ENCODE peak calls at places on chromosomes 6 and 20, in ten cellular contexts. One of them, this sample, is unnamed.

GRCh38 chr6:133326584-133326983 is 85.4 kb downstream of the EYA4 start:
- DNase-seq in uterus: no peak
- DNase-seq in AG09309: no peak
- DNase-seq in CD4-positive, alpha-beta T cell: no peak
- DNase-seq in psoas muscle: no peak
- DNase-seq in astrocyte of the spinal cord: no peak
- DNase-seq in hepatocyte: no peak
- DNase-seq in cardiac muscle cell: no peak
- DNase-seq in AG04450: no peak
- DNase-seq in astrocyte: no peak
- DNase-seq in this sample: no peak

GRCh38 chr20:44454301-44454963 is 21.2 kb upstream of the TTPAL start:
- DNase-seq in CD4-positive, alpha-beta T cell: no peak
- DNase-seq in astrocyte of the spinal cord: no peak
- DNase-seq in cardiac muscle cell: no peak
- DNase-seq in astrocyte: no peak
- DNase-seq in uterus: no peak
- DNase-seq in AG04450: no peak
- DNase-seq in hepatocyte: no peak
- DNase-seq in psoas muscle: no peak
- DNase-seq in AG09309: no peak
- DNase-seq in this sample: no peak

GRCh38 chr6:139567095-139567494 is 192.6 kb upstream of the CITED2 start:
- DNase-seq in AG04450: no peak
- DNase-seq in hepatocyte: no peak
- DNase-seq in uterus: no peak
- DNase-seq in CD4-positive, alpha-beta T cell: no peak
- DNase-seq in AG09309: no peak
- DNase-seq in astrocyte of the spinal cord: peak
- DNase-seq in psoas muscle: no peak
- DNase-seq in cardiac muscle cell: no peak
- DNase-seq in astrocyte: no peak
- DNase-seq in this sample: no peak

GRCh38 chr6:25418463-25419052 is 139.4 kb downstream of the CARMIL1 start:
- DNase-seq in hepatocyte: no peak
- DNase-seq in astrocyte: peak
- DNase-seq in AG09309: no peak
- DNase-seq in cardiac muscle cell: no peak
- DNase-seq in AG04450: no peak
- DNase-seq in uterus: no peak
- DNase-seq in psoas muscle: no peak
- DNase-seq in astrocyte of the spinal cord: no peak
- DNase-seq in CD4-positive, alpha-beta T cell: no peak
- DNase-seq in this sample: no peak

GRCh38 chr20:11867286-11867921 is 50.3 kb upstream of the BTBD3 start:
- DNase-seq in AG04450: no peak
- DNase-seq in uterus: no peak
- DNase-seq in CD4-positive, alpha-beta T cell: no peak
- DNase-seq in hepatocyte: no peak
- DNase-seq in astrocyte of the spinal cord: no peak
- DNase-seq in AG09309: no peak
- DNase-seq in astrocyte: no peak
- DNase-seq in cardiac muscle cell: no peak
- DNase-seq in psoas muscle: no peak
- DNase-seq in this sample: no peak

GRCh38 chr6:149331043-149331807 is 13.7 kb downstream of the TAB2 start:
- DNase-seq in astrocyte: no peak
- DNase-seq in uterus: no peak
- DNase-seq in CD4-positive, alpha-beta T cell: no peak
- DNase-seq in psoas muscle: no peak
- DNase-seq in hepatocyte: no peak
- DNase-seq in astrocyte of the spinal cord: peak
- DNase-seq in AG09309: no peak
- DNase-seq in cardiac muscle cell: no peak
- DNase-seq in AG04450: no peak
- DNase-seq in this sample: no peak

GRCh38 chr6:155158044-155158843 is 105.6 kb upstream of the CLDN20 start:
- DNase-seq in AG09309: no peak
- DNase-seq in astrocyte: peak
- DNase-seq in psoas muscle: no peak
- DNase-seq in astrocyte of the spinal cord: peak
- DNase-seq in hepatocyte: no peak
- DNase-seq in AG04450: no peak
- DNase-seq in uterus: no peak
- DNase-seq in cardiac muscle cell: no peak
- DNase-seq in CD4-positive, alpha-beta T cell: no peak
- DNase-seq in this sample: no peak

GRCh38 chr20:25738198-25738597 is 41.5 kb upstream of the ZNF337 start:
- DNase-seq in astrocyte: peak
- DNase-seq in hepatocyte: no peak
- DNase-seq in astrocyte of the spinal cord: peak
- DNase-seq in AG04450: no peak
- DNase-seq in cardiac muscle cell: no peak
- DNase-seq in AG09309: peak
- DNase-seq in CD4-positive, alpha-beta T cell: no peak
- DNase-seq in psoas muscle: no peak
- DNase-seq in uterus: no peak
- DNase-seq in this sample: no peak

GRCh38 chr6:74491844-74492374 is 713.9 kb downstream of the COL12A1 start:
- DNase-seq in astrocyte of the spinal cord: no peak
- DNase-seq in psoas muscle: no peak
- DNase-seq in hepatocyte: no peak
- DNase-seq in astrocyte: no peak
- DNase-seq in uterus: no peak
- DNase-seq in AG09309: no peak
- DNase-seq in cardiac muscle cell: no peak
- DNase-seq in AG04450: no peak
- DNase-seq in CD4-positive, alpha-beta T cell: no peak
- DNase-seq in this sample: no peak

GRCh38 chr6:121436966-121437756 is 1.7 kb downstream of the GJA1 start:
- DNase-seq in hepatocyte: peak
- DNase-seq in uterus: peak
- DNase-seq in cardiac muscle cell: peak
- DNase-seq in astrocyte of the spinal cord: peak
- DNase-seq in AG09309: no peak
- DNase-seq in CD4-positive, alpha-beta T cell: no peak
- DNase-seq in astrocyte: peak
- DNase-seq in psoas muscle: peak
- DNase-seq in AG04450: peak
- DNase-seq in this sample: peak

GRCh38 chr6:5632348-5632935 is 371.1 kb downstream of the FARS2 start:
- DNase-seq in cardiac muscle cell: no peak
- DNase-seq in CD4-positive, alpha-beta T cell: no peak
- DNase-seq in uterus: no peak
- DNase-seq in AG04450: no peak
- DNase-seq in hepatocyte: no peak
- DNase-seq in astrocyte: no peak
- DNase-seq in psoas muscle: no peak
- DNase-seq in AG09309: no peak
- DNase-seq in astrocyte of the spinal cord: no peak
- DNase-seq in this sample: no peak

GRCh38 chr20:49811825-49812462 is 684 bp upstream of the SLC9A8 start:
- DNase-seq in AG04450: no peak
- DNase-seq in astrocyte of the spinal cord: peak
- DNase-seq in cardiac muscle cell: no peak
- DNase-seq in uterus: no peak
- DNase-seq in CD4-positive, alpha-beta T cell: no peak
- DNase-seq in psoas muscle: no peak
- DNase-seq in astrocyte: peak
- DNase-seq in hepatocyte: peak
- DNase-seq in AG09309: no peak
- DNase-seq in this sample: no peak

GRCh38 chr6:106527979-106528378 is 101.3 kb downstream of the RTN4IP1 start:
- DNase-seq in psoas muscle: no peak
- DNase-seq in AG04450: peak
- DNase-seq in cardiac muscle cell: no peak
- DNase-seq in uterus: no peak
- DNase-seq in astrocyte of the spinal cord: peak
- DNase-seq in CD4-positive, alpha-beta T cell: no peak
- DNase-seq in hepatocyte: no peak
- DNase-seq in astrocyte: peak
- DNase-seq in AG09309: peak
- DNase-seq in this sample: no peak

GRCh38 chr20:61499859-61500258 is 247.8 kb downstream of the CDH4 start:
- DNase-seq in astrocyte of the spinal cord: peak
- DNase-seq in psoas muscle: no peak
- DNase-seq in AG04450: no peak
- DNase-seq in uterus: no peak
- DNase-seq in AG09309: no peak
- DNase-seq in astrocyte: peak
- DNase-seq in CD4-positive, alpha-beta T cell: no peak
- DNase-seq in cardiac muscle cell: no peak
- DNase-seq in hepatocyte: peak
- DNase-seq in this sample: no peak

DNA sequence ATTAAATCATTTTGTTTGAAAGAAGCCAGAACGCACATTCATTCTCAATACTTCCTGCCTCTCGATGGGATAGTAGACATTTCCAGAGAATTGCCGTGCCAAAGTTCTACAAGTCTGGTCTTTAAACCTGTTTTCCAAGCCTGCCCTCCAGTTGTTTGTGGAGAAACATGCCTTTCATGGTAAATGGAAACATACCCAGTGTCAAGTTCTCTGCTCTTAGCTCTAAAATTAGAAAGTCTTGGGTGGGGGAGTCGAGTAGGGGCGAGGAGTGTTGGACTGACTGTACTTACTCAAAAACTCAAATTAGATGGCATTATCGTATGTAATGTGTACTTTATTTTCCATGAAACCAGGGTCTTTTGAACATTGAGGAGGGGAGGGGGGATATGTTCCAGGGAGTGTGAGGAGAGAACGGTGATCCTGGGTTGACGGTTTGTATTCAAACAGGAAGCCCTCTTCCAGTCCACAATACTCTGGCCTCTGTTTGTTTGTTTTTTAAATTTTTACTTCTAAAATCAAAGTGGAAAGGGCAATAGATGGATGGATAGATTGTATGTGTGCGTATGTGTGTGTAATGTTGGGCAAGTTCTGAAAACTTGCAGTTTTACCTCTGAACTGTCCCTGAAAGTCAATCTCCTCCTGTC is 106.8 kb upstream of the ARMC2 start:
- DNase-seq in CD4-positive, alpha-beta T cell: no peak
- DNase-seq in uterus: no peak
- DNase-seq in astrocyte of the spinal cord: no peak
- DNase-seq in hepatocyte: no peak
- DNase-seq in AG04450: no peak
- DNase-seq in cardiac muscle cell: no peak
- DNase-seq in psoas muscle: no peak
- DNase-seq in AG09309: no peak
- DNase-seq in astrocyte: no peak
- DNase-seq in this sample: no peak
- TF ChIP-seq CTCF in CD4-positive, alpha-beta T cell: no peak
- TF ChIP-seq CTCF in uterus: no peak
- TF ChIP-seq CTCF in astrocyte of the spinal cord: no peak
- TF ChIP-seq CTCF in hepatocyte: no peak
- TF ChIP-seq CTCF in AG04450: no peak
- TF ChIP-seq CTCF in cardiac muscle cell: no peak
- TF ChIP-seq CTCF in psoas muscle: no peak
- TF ChIP-seq CTCF in AG09309: no peak
- TF ChIP-seq CTCF in astrocyte: no peak
- TF ChIP-seq CTCF in this sample: no peak

GRCh38 chr20:14821251-14821650 is 483.8 kb upstream of the FLRT3 start:
- DNase-seq in AG09309: no peak
- DNase-seq in hepatocyte: no peak
- DNase-seq in astrocyte: no peak
- DNase-seq in uterus: no peak
- DNase-seq in astrocyte of the spinal cord: no peak
- DNase-seq in cardiac muscle cell: no peak
- DNase-seq in CD4-positive, alpha-beta T cell: no peak
- DNase-seq in AG04450: no peak
- DNase-seq in psoas muscle: no peak
- DNase-seq in this sample: no peak
- TF ChIP-seq CTCF in AG09309: no peak
- TF ChIP-seq CTCF in hepatocyte: no peak
- TF ChIP-seq CTCF in astrocyte: no peak
- TF ChIP-seq CTCF in uterus: no peak
- TF ChIP-seq CTCF in astrocyte of the spinal cord: no peak
- TF ChIP-seq CTCF in cardiac muscle cell: no peak
- TF ChIP-seq CTCF in CD4-positive, alpha-beta T cell: no peak
- TF ChIP-seq CTCF in AG04450: no peak
- TF ChIP-seq CTCF in psoas muscle: no peak
- TF ChIP-seq CTCF in this sample: no peak

GRCh38 chr6:119542037-119542436 is 192.5 kb upstream of the MAN1A1 start:
- DNase-seq in astrocyte: no peak
- DNase-seq in AG09309: no peak
- DNase-seq in astrocyte of the spinal cord: no peak
- DNase-seq in psoas muscle: no peak
- DNase-seq in uterus: no peak
- DNase-seq in CD4-positive, alpha-beta T cell: no peak
- DNase-seq in cardiac muscle cell: no peak
- DNase-seq in hepatocyte: no peak
- DNase-seq in AG04450: no peak
- DNase-seq in this sample: no peak

GRCh38 chr6:119536666-119537065 is 187.1 kb upstream of the MAN1A1 start:
- DNase-seq in CD4-positive, alpha-beta T cell: no peak
- DNase-seq in cardiac muscle cell: no peak
- DNase-seq in astrocyte of the spinal cord: no peak
- DNase-seq in astrocyte: no peak
- DNase-seq in psoas muscle: no peak
- DNase-seq in hepatocyte: no peak
- DNase-seq in AG09309: no peak
- DNase-seq in AG04450: no peak
- DNase-seq in uterus: no peak
- DNase-seq in this sample: no peak

GRCh38 chr6:119540417-119540816 is 190.9 kb upstream of the MAN1A1 start:
- DNase-seq in uterus: peak
- DNase-seq in AG09309: no peak
- DNase-seq in CD4-positive, alpha-beta T cell: no peak
- DNase-seq in psoas muscle: no peak
- DNase-seq in hepatocyte: no peak
- DNase-seq in astrocyte: no peak
- DNase-seq in astrocyte of the spinal cord: no peak
- DNase-seq in cardiac muscle cell: no peak
- DNase-seq in AG04450: no peak
- DNase-seq in this sample: no peak

GRCh38 chr6:119541132-119541905 is 191.8 kb upstream of the MAN1A1 start:
- DNase-seq in cardiac muscle cell: no peak
- DNase-seq in psoas muscle: no peak
- DNase-seq in astrocyte: peak
- DNase-seq in AG04450: peak
- DNase-seq in hepatocyte: peak
- DNase-seq in astrocyte of the spinal cord: peak
- DNase-seq in AG09309: peak
- DNase-seq in CD4-positive, alpha-beta T cell: no peak
- DNase-seq in uterus: no peak
- DNase-seq in this sample: no peak

GRCh38 chr6:119539066-119539746 is 189.6 kb upstream of the MAN1A1 start:
- DNase-seq in cardiac muscle cell: no peak
- DNase-seq in AG09309: no peak
- DNase-seq in CD4-positive, alpha-beta T cell: no peak
- DNase-seq in hepatocyte: no peak
- DNase-seq in psoas muscle: no peak
- DNase-seq in astrocyte: no peak
- DNase-seq in uterus: no peak
- DNase-seq in AG04450: no peak
- DNase-seq in astrocyte of the spinal cord: no peak
- DNase-seq in this sample: no peak
- TF ChIP-seq CTCF in cardiac muscle cell: no peak
- TF ChIP-seq CTCF in AG09309: no peak
- TF ChIP-seq CTCF in CD4-positive, alpha-beta T cell: no peak
- TF ChIP-seq CTCF in hepatocyte: peak
- TF ChIP-seq CTCF in psoas muscle: no peak
- TF ChIP-seq CTCF in astrocyte: no peak
- TF ChIP-seq CTCF in uterus: no peak
- TF ChIP-seq CTCF in AG04450: no peak
- TF ChIP-seq CTCF in astrocyte of the spinal cord: no peak
- TF ChIP-seq CTCF in this sample: no peak

GRCh38 chr6:13454286-13455221 is 32.8 kb downstream of the GFOD1 start:
- DNase-seq in astrocyte: peak
- DNase-seq in astrocyte of the spinal cord: peak
- DNase-seq in uterus: peak
- DNase-seq in CD4-positive, alpha-beta T cell: peak
- DNase-seq in AG04450: peak
- DNase-seq in psoas muscle: peak
- DNase-seq in cardiac muscle cell: no peak
- DNase-seq in AG09309: no peak
- DNase-seq in hepatocyte: no peak
- DNase-seq in this sample: no peak
- TF ChIP-seq CTCF in astrocyte: no peak
- TF ChIP-seq CTCF in astrocyte of the spinal cord: no peak
- TF ChIP-seq CTCF in uterus: no peak
- TF ChIP-seq CTCF in CD4-positive, alpha-beta T cell: peak
- TF ChIP-seq CTCF in AG04450: no peak
- TF ChIP-seq CTCF in psoas muscle: peak
- TF ChIP-seq CTCF in cardiac muscle cell: no peak
- TF ChIP-seq CTCF in AG09309: no peak
- TF ChIP-seq CTCF in hepatocyte: no peak
- TF ChIP-seq CTCF in this sample: no peak

This sample was measured in omental fat pad.